ENCODE peak calls at places on chromosomes 1 and 21, in ten cellular contexts. A is K562, K is GM23338, E is H9, W is pancreas, Y is IMR-90, M is fibroblast of lung, X is hepatocyte, U is kidney, G is psoas muscle. S is an unnamed sample. For H3K4me1, the result is how much of the 10 kb centered on the place peaks cover.

GRCh38 chr21:31500976-31501375 is 156.9 kb upstream of the TIAM1 start:
- DNase-seq in A (no peak), K (no peak), E (no peak), W (no peak), Y (no peak), M (no peak), X (no peak), U (no peak), G (no peak), S (no peak)

GRCh38 chr1:147273409-147274307 is 31.2 kb downstream of the CHD1L start:
- DNase-seq in A (peak), K (peak), E (no peak), W (no peak), Y (peak), M (peak), X (peak), U (no peak), G (no peak), S (no peak)

GRCh38 chr21:33395866-33396265 is 7.3 kb upstream of the IFNGR2 start:
- DNase-seq in A (no peak), K (no peak), E (no peak), W (no peak), Y (peak), M (peak), X (no peak), U (no peak), G (no peak), S (no peak)

GRCh38 chr21:44834231-44834950 is 16.5 kb upstream of the SUMO3 start:
- DNase-seq in A (no peak), K (no peak), E (no peak), W (no peak), Y (no peak), M (no peak), X (no peak), U (no peak), G (no peak), S (no peak)

GRCh38 chr1:109298666-109299086 is 8.1 kb downstream of the MYBPHL start:
- DNase-seq in A (peak), K (no peak), E (no peak), W (no peak), Y (peak), M (no peak), X (no peak), U (peak), G (peak), S (peak)

GRCh38 chr1:97412155-97412554 is 508.7 kb downstream of the DPYD start:
- DNase-seq in A (no peak), K (no peak), E (no peak), W (no peak), Y (peak), M (peak), X (no peak), U (no peak), G (no peak), S (no peak)

GRCh38 chr1:27566462-27567182 is 37.3 kb downstream of the AHDC1 start:
- DNase-seq in A (no peak), K (no peak), E (no peak), W (no peak), Y (no peak), M (no peak), X (peak), U (no peak), G (peak), S (no peak)

GRCh38 chr21:29114765-29115164 is 15.7 kb upstream of the MAP3K7CL start:
- DNase-seq in A (no peak), K (peak), E (no peak), W (no peak), Y (peak), M (peak), X (no peak), U (no peak), G (no peak), S (no peak)

GRCh38 chr1:169466259-169467230 is 19.2 kb downstream of the SLC19A2 start:
- DNase-seq in A (peak), K (peak), E (no peak), W (no peak), Y (peak), M (peak), X (peak), U (no peak), G (no peak), S (peak)

GRCh38 chr1:118993712-118994049 is 5.5 kb upstream of the TBX15 start:
- DNase-seq in A (no peak), K (peak), E (no peak), W (no peak), Y (no peak), M (no peak), X (no peak), U (no peak), G (no peak), S (no peak)

GRCh38 chr1:7572654-7573152 is 198.4 kb upstream of the VAMP3 start:
- DNase-seq in A (peak), K (no peak), E (no peak), W (peak), Y (no peak), M (no peak), X (no peak), U (peak), G (no peak), S (no peak)

GRCh38 chr1:169484683-169485426 is 889 bp downstream of the SLC19A2 start:
- DNase-seq in A (peak), K (peak), E (no peak), W (peak), Y (peak), M (peak), X (peak), U (peak), G (peak), S (peak)

GRCh38 chr1:67489643-67490042 is 59.4 kb upstream of the SERBP1 start:
- DNase-seq in A (peak), K (peak), E (no peak), W (no peak), Y (peak), M (peak), X (peak), U (no peak), G (no peak), S (no peak)

GRCh38 chr1:179591592-179592580 is at the start of gene TDRD5:
- DNase-seq in A (no peak), K (peak), E (peak), W (peak), Y (no peak), M (no peak), X (no peak), U (peak), G (no peak), S (no peak)

GRCh38 chr1:7912743-7913557 is 27.7 kb downstream of the TNFRSF9 start:
- DNase-seq in A (peak), K (peak), E (peak), W (no peak), Y (no peak), M (no peak), X (peak), U (no peak), G (no peak), S (no peak)

GRCh38 chr1:218346391-218347204 is 1.5 kb downstream of the TGFB2 start:
- DNase-seq in A (no peak), K (peak), E (peak), W (no peak), Y (peak), M (peak), X (peak), U (peak), G (peak), S (peak)

GRCh38 chr21:27590271-27590670 is 623.4 kb upstream of the ADAMTS5 start:
- DNase-seq in A (no peak), K (peak), E (no peak), W (no peak), Y (no peak), M (no peak), X (no peak), U (peak), G (peak), S (peak)

GRCh38 chr1:32626176-32626575 is 24.2 kb downstream of the ZBTB8OS start:
- DNase-seq in A (no peak), K (no peak), E (no peak), W (no peak), Y (peak), M (no peak), X (no peak), U (no peak), G (no peak), S (no peak)

GRCh38 chr21:36694593-36695282 is 4.2 kb upstream of the SIM2 start:
- DNase-seq in A (no peak), K (no peak), E (no peak), W (no peak), Y (no peak), M (no peak), X (no peak), U (no peak), G (no peak), S (no peak)

GRCh38 chr21:43194303-43195130 is 25.7 kb downstream of the CRYAA start:
- DNase-seq in A (no peak), K (no peak), E (peak), W (no peak), Y (no peak), M (no peak), X (no peak), U (peak), G (no peak), S (peak)

GRCh38 chr1:116951175-116951935 is 41.6 kb downstream of the PTGFRN start:
- DNase-seq in A (no peak), K (no peak), E (no peak), W (no peak), Y (peak), M (peak), X (peak), U (no peak), G (peak), S (no peak)

GRCh38 chr1:153510984-153511410 is 24.8 kb downstream of the S100A6 start:
- DNase-seq in A (peak), K (peak), E (peak), W (peak), Y (peak), M (peak), X (peak), U (peak), G (peak), S (peak)

GRCh38 chr1:28917757-28918118 is 3.4 kb downstream of the EPB41 start:
- DNase-seq in A (no peak), K (no peak), E (no peak), W (no peak), Y (no peak), M (no peak), X (no peak), U (no peak), G (no peak), S (no peak)

GRCh38 chr21:31316488-31317169 is 27.4 kb downstream of the TIAM1 start:
- DNase-seq in A (no peak), K (no peak), E (no peak), W (no peak), Y (peak), M (no peak), X (no peak), U (no peak), G (no peak), S (no peak)

GRCh38 chr1:178490136-178490535 is 6.6 kb downstream of the CLEC20A start:
- DNase-seq in A (no peak), K (no peak), E (no peak), W (no peak), Y (no peak), M (no peak), X (no peak), U (no peak), G (no peak), S (no peak)

GRCh38 chr1:59561782-59562181 is 253.0 kb upstream of the HOOK1 start:
- DNase-seq in A (no peak), K (no peak), E (no peak), W (no peak), Y (no peak), M (no peak), X (no peak), U (no peak), G (no peak), S (no peak)

GRCh38 chr1:6352138-6352563 is 41.4 kb downstream of the ACOT7 start:
- DNase-seq in A (no peak), K (peak), E (peak), W (no peak), Y (no peak), M (no peak), X (no peak), U (no peak), G (no peak), S (no peak)

GRCh38 chr21:15422761-15423160 is 307.0 kb upstream of the USP25 start:
- DNase-seq in A (no peak), K (no peak), E (no peak), W (no peak), Y (peak), M (peak), X (no peak), U (no peak), G (no peak), S (no peak)

GRCh38 chr1:228154021-228154684 is 4.4 kb downstream of the GJC2 start:
- DNase-seq in A (no peak), K (no peak), E (no peak), W (no peak), Y (no peak), M (no peak), X (no peak), U (no peak), G (no peak), S (peak)

GRCh38 chr1:214233856-214234634 is 46.9 kb upstream of the SMYD2 start:
- DNase-seq in A (no peak), K (no peak), E (no peak), W (no peak), Y (no peak), M (no peak), X (no peak), U (no peak), G (no peak), S (no peak)

GRCh38 chr1:12529640-12530174 is 88.3 kb downstream of the DHRS3 start:
- DNase-seq in A (no peak), K (no peak), E (no peak), W (no peak), Y (no peak), M (no peak), X (no peak), U (no peak), G (no peak), S (no peak)

GRCh38 chr1:12527564-12527963 is 90.4 kb downstream of the DHRS3 start:
- DNase-seq in A (no peak), K (no peak), E (no peak), W (peak), Y (no peak), M (no peak), X (no peak), U (no peak), G (no peak), S (no peak)

GRCh38 chr1:12525311-12526181 is 92.5 kb downstream of the DHRS3 start:
- DNase-seq in A (no peak), K (no peak), E (no peak), W (peak), Y (no peak), M (no peak), X (peak), U (peak), G (peak), S (peak)

GRCh38 chr1:12530462-12531168 is 87.4 kb downstream of the DHRS3 start:
- DNase-seq in A (no peak), K (no peak), E (no peak), W (no peak), Y (no peak), M (no peak), X (no peak), U (no peak), G (no peak), S (no peak)

GRCh38 chr1:12528021-12528852 is 89.8 kb downstream of the DHRS3 start:
- DNase-seq in A (peak), K (no peak), E (no peak), W (peak), Y (peak), M (peak), X (peak), U (peak), G (peak), S (peak)
- H3K27ac ChIP-seq in A (peak), K (no peak), E (no peak), W (peak), Y (no peak), M (no peak), X (peak), U (peak), G (peak), S (peak)

DNA sequence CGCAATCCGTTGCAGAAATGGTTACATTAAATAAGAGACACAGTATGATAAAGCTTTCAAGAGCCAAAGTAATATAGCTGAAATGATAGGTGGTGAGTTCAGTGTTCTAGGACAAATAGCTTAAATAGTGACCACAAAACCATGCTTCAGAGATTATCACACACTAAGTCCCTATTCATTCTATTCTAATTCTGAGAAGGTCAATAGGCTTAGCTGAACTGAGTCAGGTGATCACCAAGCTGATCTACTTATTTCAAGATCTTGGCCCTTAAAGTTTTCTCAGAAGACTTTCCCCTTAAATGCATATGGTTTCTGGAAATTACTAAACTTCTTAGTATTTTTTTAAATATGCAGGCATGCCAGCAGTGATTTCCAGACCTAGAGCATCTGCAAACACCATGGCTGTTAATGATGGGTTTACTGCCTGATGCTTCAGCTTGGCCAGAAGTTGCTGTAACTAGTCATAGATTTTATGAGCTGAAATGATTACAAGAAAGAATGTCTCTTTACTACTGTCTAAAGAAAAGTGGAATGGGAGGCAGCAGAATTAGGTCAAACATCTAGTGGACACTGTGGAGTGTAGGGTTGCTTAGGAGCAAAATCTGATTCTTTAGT is 242.9 kb downstream of the ST6GALNAC3 start:
- DNase-seq in A (no peak), K (no peak), E (no peak), W (no peak), Y (no peak), M (no peak), X (peak), U (no peak), G (no peak), S (no peak)
- H3K4me1 ChIP-seq in A (under half), K (under half), E (under half), W (under half), Y (under half), M (under half), X (under half), U (under half), G (under half), S (under half)

GRCh38 chr1:246647513-246647912 is 76.7 kb upstream of the SCCPDH start:
- DNase-seq in A (peak), K (peak), E (no peak), W (no peak), Y (peak), M (no peak), X (no peak), U (no peak), G (no peak), S (no peak)
- H3K27ac ChIP-seq in A (no peak), K (peak), E (no peak), W (no peak), Y (peak), M (peak), X (no peak), U (no peak), G (peak), S (no peak)

DNA sequence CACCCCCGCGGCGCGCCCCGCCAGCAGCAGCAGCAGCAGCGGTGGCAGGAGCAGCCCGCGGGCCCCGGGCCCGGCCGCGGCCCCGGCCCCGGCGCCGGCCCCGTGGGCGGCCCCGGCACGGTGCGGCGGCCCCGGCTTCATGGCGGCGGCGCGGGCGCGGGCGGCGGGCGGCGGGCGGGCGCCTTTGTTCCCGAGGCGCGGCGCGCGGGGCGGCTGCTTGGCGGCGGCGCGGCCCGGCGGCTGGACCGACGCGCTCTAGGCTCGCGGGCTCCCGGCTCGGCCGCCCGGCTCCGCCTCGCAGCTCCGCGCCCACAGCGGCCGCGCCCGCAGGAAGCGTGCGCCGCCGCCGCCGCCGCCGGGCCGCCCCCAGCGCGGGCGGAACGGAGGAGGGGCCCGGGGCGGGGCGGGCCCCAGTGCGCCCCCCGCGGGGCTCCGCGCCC is at the start of gene SDC3:
- DNase-seq in A (peak), K (no peak), E (no peak), W (no peak), Y (no peak), M (no peak), X (peak), U (peak), G (no peak), S (no peak)
- H3K4me1 ChIP-seq in A (half or more), K (under half), E (under half), W (under half), Y (under half), M (under half), X (under half), U (under half), G (under half), S (under half)

GRCh38 chr1:207020016-207020708 is 12.4 kb downstream of the C1orf116 start:
- DNase-seq in A (peak), K (no peak), E (no peak), W (no peak), Y (no peak), M (no peak), X (peak), U (no peak), G (no peak), S (no peak)
- H3K27ac ChIP-seq in A (peak), K (no peak), E (no peak), W (no peak), Y (no peak), M (no peak), X (peak), U (no peak), G (no peak), S (no peak)

GRCh38 chr1:154871374-154871773 is 1.3 kb upstream of the KCNN3 start:
- DNase-seq in A (no peak), K (no peak), E (peak), W (no peak), Y (no peak), M (no peak), X (no peak), U (peak), G (no peak), S (no peak)
- H3K4me1 ChIP-seq in A (under half), K (under half), E (under half), W (under half), Y (under half), M (under half), X (under half), U (under half), G (under half), S (under half)